ENCODE peak calls at places on chromosomes 4 and X, in ten cellular contexts. S is Peyer's patch, N is neural crest cell, X is astrocyte, K is psoas muscle, V is AG09309, D is fibroblast of the aortic adventitia, Z is hepatocyte, L is stomach, Q is NB4. E is an unnamed sample.

GRCh38 chr4:9926591-9926990 is 94.7 kb downstream of the SLC2A9 start:
- DNase-seq in S (no peak), N (no peak), X (no peak), K (no peak), V (no peak), D (no peak), Z (no peak), L (no peak), Q (no peak), E (no peak)

GRCh38 chr4:153750197-153750817 is 9.5 kb downstream of the RNF175 start:
- DNase-seq in S (peak), N (peak), X (peak), K (no peak), V (peak), D (peak), Z (peak), L (peak), Q (peak), E (peak)

GRCh38 chr4:98659741-98660507 is 1.5 kb upstream of the TSPAN5 start:
- DNase-seq in S (no peak), N (no peak), X (peak), K (no peak), V (no peak), D (peak), Z (peak), L (no peak), Q (peak), E (no peak)

GRCh38 chr4:126592088-126592487 is 1040.7 kb upstream of the INTU start:
- DNase-seq in S (no peak), N (no peak), X (no peak), K (no peak), V (no peak), D (peak), Z (peak), L (no peak), Q (no peak), E (no peak)

GRCh38 chrX:121011254-121011653 is 25.7 kb upstream of the CT47A1 start:
- DNase-seq in S (no peak), N (no peak), X (no peak), K (no peak), V (no peak), D (no peak), Z (no peak), L (no peak), Q (no peak), E (no peak)

GRCh38 chr4:24229976-24230375 is 340.1 kb upstream of the PPARGC1A start:
- DNase-seq in S (no peak), N (no peak), X (peak), K (no peak), V (peak), D (peak), Z (no peak), L (no peak), Q (no peak), E (no peak)

GRCh38 chr4:73687414-73687813 is 53.0 kb upstream of the CXCL8 start:
- DNase-seq in S (no peak), N (no peak), X (no peak), K (no peak), V (no peak), D (no peak), Z (no peak), L (no peak), Q (no peak), E (no peak)

GRCh38 chrX:12974797-12975669 is at the start of gene TMSB4X:
- DNase-seq in S (peak), N (peak), X (peak), K (peak), V (no peak), D (peak), Z (peak), L (peak), Q (peak), E (peak)

GRCh38 chr4:149264093-149264733 is 551.4 kb downstream of the IQCM start:
- DNase-seq in S (peak), N (peak), X (peak), K (no peak), V (peak), D (peak), Z (peak), L (peak), Q (peak), E (peak)

GRCh38 chrX:104315555-104315954 is 60.8 kb upstream of the ESX1 start:
- DNase-seq in S (no peak), N (no peak), X (peak), K (no peak), V (no peak), D (peak), Z (no peak), L (no peak), Q (no peak), E (no peak)

GRCh38 chrX:41526925-41527324 is 79.8 kb downstream of the NYX start:
- DNase-seq in S (no peak), N (no peak), X (peak), K (no peak), V (peak), D (no peak), Z (no peak), L (no peak), Q (no peak), E (no peak)

GRCh38 chr4:26039950-26040349 is 125.9 kb downstream of the SMIM20 start:
- DNase-seq in S (peak), N (no peak), X (no peak), K (no peak), V (no peak), D (peak), Z (no peak), L (no peak), Q (no peak), E (no peak)

GRCh38 chrX:152220612-152221011 is 82.2 kb upstream of the MAGEA10 start:
- DNase-seq in S (no peak), N (no peak), X (peak), K (no peak), V (no peak), D (peak), Z (no peak), L (no peak), Q (no peak), E (no peak)

GRCh38 chr4:85489273-85489672 is 14.3 kb downstream of the ARHGAP24 start:
- DNase-seq in S (no peak), N (no peak), X (peak), K (no peak), V (no peak), D (peak), Z (peak), L (no peak), Q (no peak), E (no peak)

GRCh38 chr4:108359130-108359709 is 190.5 kb upstream of the LEF1 start:
- DNase-seq in S (no peak), N (no peak), X (no peak), K (no peak), V (no peak), D (no peak), Z (no peak), L (no peak), Q (no peak), E (no peak)

GRCh38 chr4:140426610-140427103 is 791 bp downstream of the CLGN start:
- DNase-seq in S (no peak), N (peak), X (no peak), K (no peak), V (no peak), D (no peak), Z (peak), L (no peak), Q (peak), E (no peak)
- TF ChIP-seq CTCF in S (no peak), N (peak), X (no peak), K (no peak), V (no peak), D (no peak), Z (peak), L (no peak), Q (peak), E (no peak)

GRCh38 chr4:169484485-169484884 is 127.9 kb downstream of the NEK1 start:
- DNase-seq in S (no peak), N (no peak), X (no peak), K (no peak), V (no peak), D (peak), Z (peak), L (no peak), Q (no peak), E (no peak)
- TF ChIP-seq CTCF in S (no peak), N (peak), X (peak), K (no peak), V (peak), D (peak), Z (peak), L (no peak), Q (no peak), E (no peak)

GRCh38 chr4:185229021-185229818 is 19.8 kb downstream of the SNX25 start:
- DNase-seq in S (no peak), N (no peak), X (no peak), K (no peak), V (no peak), D (no peak), Z (no peak), L (no peak), Q (no peak), E (no peak)

GRCh38 chr4:185236155-185236503 is 26.7 kb downstream of the SNX25 start:
- DNase-seq in S (no peak), N (no peak), X (no peak), K (no peak), V (no peak), D (no peak), Z (no peak), L (no peak), Q (no peak), E (no peak)

GRCh38 chr4:185227713-185228278 is 18.4 kb downstream of the SNX25 start:
- DNase-seq in S (no peak), N (no peak), X (no peak), K (no peak), V (no peak), D (no peak), Z (no peak), L (no peak), Q (no peak), E (no peak)

GRCh38 chr4:185235480-185236154 is 26.2 kb downstream of the SNX25 start:
- DNase-seq in S (no peak), N (no peak), X (peak), K (no peak), V (no peak), D (no peak), Z (peak), L (no peak), Q (no peak), E (no peak)

DNA sequence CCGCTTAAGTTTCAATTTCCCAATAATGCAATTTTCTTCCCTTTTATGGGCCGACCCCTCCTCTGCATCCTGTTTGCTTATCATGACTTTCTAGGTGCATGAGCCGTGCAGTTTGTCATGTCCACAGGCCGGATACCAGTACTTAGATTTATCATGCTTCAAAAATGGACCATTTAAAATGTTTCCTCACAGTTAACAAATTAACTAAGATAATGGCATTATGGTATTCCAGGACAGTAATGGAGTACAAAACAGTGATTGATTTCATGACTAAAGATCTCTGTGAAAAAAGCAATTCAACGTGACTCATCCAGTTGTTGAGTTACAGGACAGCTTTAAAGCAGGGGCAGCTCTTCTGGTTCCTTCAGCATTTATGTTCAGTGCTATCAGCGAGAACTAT is 23.0 kb downstream of the SNX25 start:
- DNase-seq in S (no peak), N (no peak), X (peak), K (no peak), V (no peak), D (no peak), Z (peak), L (no peak), Q (no peak), E (no peak)
- TF ChIP-seq CTCF in S (no peak), N (no peak), X (no peak), K (no peak), V (no peak), D (no peak), Z (no peak), L (no peak), Q (no peak), E (no peak)

GRCh38 chrX:69031181-69031580 is 134.1 kb downstream of the PJA1 start:
- DNase-seq in S (no peak), N (no peak), X (no peak), K (no peak), V (no peak), D (peak), Z (no peak), L (no peak), Q (no peak), E (no peak)
- TF ChIP-seq CTCF in S (no peak), N (no peak), X (no peak), K (no peak), V (peak), D (peak), Z (peak), L (no peak), Q (no peak), E (no peak)

GRCh38 chr4:32112891-32113290 is 1392.7 kb downstream of the PCDH7 start:
- DNase-seq in S (no peak), N (no peak), X (no peak), K (no peak), V (no peak), D (no peak), Z (no peak), L (no peak), Q (no peak), E (no peak)

GRCh38 chr4:32119907-32120306 is 1399.7 kb downstream of the PCDH7 start:
- DNase-seq in S (no peak), N (no peak), X (no peak), K (no peak), V (no peak), D (no peak), Z (no peak), L (no peak), Q (no peak), E (no peak)

GRCh38 chr4:32117696-32118095 is 1397.5 kb downstream of the PCDH7 start:
- DNase-seq in S (no peak), N (no peak), X (no peak), K (no peak), V (no peak), D (no peak), Z (no peak), L (no peak), Q (no peak), E (no peak)
- TF ChIP-seq CTCF in S (no peak), N (no peak), X (no peak), K (no peak), V (no peak), D (no peak), Z (peak), L (no peak), Q (no peak), E (no peak)

DNA sequence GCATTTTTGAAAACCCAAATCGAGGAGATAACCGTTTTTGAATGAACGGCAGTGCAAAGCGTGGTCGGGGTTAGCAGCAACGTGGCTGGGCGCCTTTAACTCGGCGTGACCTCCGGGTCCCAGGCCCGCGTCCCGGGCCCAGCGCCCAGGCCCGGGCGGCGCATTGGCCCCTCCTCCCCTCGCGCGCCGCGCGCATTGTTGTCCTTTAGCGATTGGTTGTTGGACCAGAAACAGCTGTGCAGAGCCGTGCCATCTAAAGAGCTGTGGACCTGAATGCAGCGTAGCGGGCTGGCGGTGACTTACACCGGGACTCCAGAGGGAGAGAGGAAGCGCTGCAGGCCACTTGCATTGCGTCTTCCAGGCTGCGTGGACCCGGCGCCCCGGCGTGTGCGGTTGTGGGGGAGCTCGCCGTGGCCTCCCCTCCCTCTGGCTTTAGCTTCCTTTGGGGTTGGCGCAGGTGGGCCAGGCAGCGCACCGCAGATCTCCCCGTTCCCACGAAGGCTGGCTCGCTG is at the start of gene STOX2:
- DNase-seq in S (peak), N (peak), X (peak), K (peak), V (no peak), D (peak), Z (peak), L (peak), Q (peak), E (no peak)
- TF ChIP-seq CTCF in S (no peak), N (no peak), X (no peak), K (no peak), V (no peak), D (no peak), Z (no peak), L (no peak), Q (no peak), E (no peak)

E was measured in GM10248.